ENCODE peak calls at places on chromosomes 6 and 20, in nine cellular contexts. P is IMR-90; J is CD8-positive, alpha-beta T cell; I is GM23338; G is neural progenitor cell; H is breast epithelium; W is K562; U is ascending aorta; N is heart left ventricle. V is an unnamed sample. For H3K4me1, the result is how much of the 10 kb centered on the place peaks cover.

GRCh38 chr6:42766163-42766670 is 15.6 kb upstream of the BICRAL start:
- DNase-seq in P (peak), J (no peak), I (no peak), G (no peak), H (no peak), W (no peak), U (no peak), N (no peak), V (peak)

GRCh38 chr6:16737389-16737788 is 23.9 kb downstream of the ATXN1 start:
- DNase-seq in P (peak), J (no peak), I (peak), G (no peak), H (no peak), W (no peak), U (no peak), N (peak), V (no peak)

GRCh38 chr20:31849306-31849930 is 4.0 kb upstream of the FOXS1 start:
- DNase-seq in P (no peak), J (no peak), I (peak), G (peak), H (no peak), W (no peak), U (no peak), N (no peak), V (no peak)

GRCh38 chr20:48921168-48921882 is at the start of gene ARFGEF2:
- DNase-seq in P (peak), J (peak), I (peak), G (peak), H (peak), W (peak), U (peak), N (peak), V (peak)

GRCh38 chr6:34859951-34860350 is 27.9 kb downstream of the TAF11 start:
- DNase-seq in P (no peak), J (no peak), I (no peak), G (no peak), H (no peak), W (no peak), U (no peak), N (no peak), V (no peak)

GRCh38 chr6:140572129-140572528 is 1197.7 kb upstream of the CITED2 start:
- DNase-seq in P (peak), J (no peak), I (no peak), G (no peak), H (no peak), W (no peak), U (no peak), N (no peak), V (no peak)

GRCh38 chr6:73515204-73516101 is 5.4 kb downstream of the EEF1A1 start:
- DNase-seq in P (peak), J (no peak), I (peak), G (peak), H (peak), W (peak), U (no peak), N (peak), V (peak)

GRCh38 chr20:871436-871835 is 37.9 kb downstream of the FAM110A start:
- DNase-seq in P (no peak), J (no peak), I (no peak), G (no peak), H (no peak), W (no peak), U (no peak), N (no peak), V (no peak)

GRCh38 chr6:3229566-3230274 is 2.3 kb upstream of the TUBB2B start:
- DNase-seq in P (no peak), J (no peak), I (peak), G (peak), H (no peak), W (peak), U (no peak), N (no peak), V (no peak)

GRCh38 chr6:113356139-113356538 is 501.0 kb upstream of the MARCKS start:
- DNase-seq in P (no peak), J (no peak), I (no peak), G (no peak), H (no peak), W (no peak), U (no peak), N (no peak), V (no peak)

GRCh38 chr20:36344517-36345132 is 38.5 kb downstream of the DLGAP4 start:
- DNase-seq in P (peak), J (no peak), I (peak), G (peak), H (no peak), W (peak), U (no peak), N (peak), V (no peak)

GRCh38 chr20:21124190-21124589 is 1.7 kb upstream of the KIZ start:
- DNase-seq in P (no peak), J (no peak), I (no peak), G (no peak), H (no peak), W (no peak), U (no peak), N (no peak), V (no peak)

GRCh38 chr20:58024241-58024721 is 204.2 kb downstream of the ANKRD60 start:
- DNase-seq in P (no peak), J (no peak), I (no peak), G (no peak), H (peak), W (no peak), U (no peak), N (no peak), V (no peak)

GRCh38 chr6:151905072-151905471 is 97.6 kb downstream of the ESR1 start:
- DNase-seq in P (no peak), J (no peak), I (no peak), G (no peak), H (no peak), W (no peak), U (no peak), N (no peak), V (no peak)

GRCh38 chr6:106162926-106163325 is 76.8 kb downstream of the PRDM1 start:
- DNase-seq in P (no peak), J (no peak), I (no peak), G (no peak), H (no peak), W (no peak), U (no peak), N (no peak), V (no peak)

GRCh38 chr20:35515949-35516645 is 13.4 kb downstream of the C20orf173 start:
- DNase-seq in P (peak), J (no peak), I (no peak), G (no peak), H (peak), W (no peak), U (no peak), N (no peak), V (peak)

GRCh38 chr6:158668707-158669103 is 18.9 kb downstream of the SYTL3 start:
- DNase-seq in P (no peak), J (no peak), I (no peak), G (no peak), H (no peak), W (no peak), U (no peak), N (no peak), V (no peak)

GRCh38 chr20:60117040-60117439 is 158.8 kb downstream of the CDH26 start:
- DNase-seq in P (peak), J (no peak), I (no peak), G (no peak), H (no peak), W (no peak), U (no peak), N (no peak), V (peak)

GRCh38 chr6:15825332-15825930 is 162.6 kb upstream of the DTNBP1 start:
- DNase-seq in P (no peak), J (no peak), I (no peak), G (no peak), H (no peak), W (no peak), U (no peak), N (no peak), V (no peak)

GRCh38 chr6:12415980-12416598 is 125.9 kb downstream of the EDN1 start:
- DNase-seq in P (no peak), J (no peak), I (no peak), G (no peak), H (no peak), W (no peak), U (no peak), N (no peak), V (no peak)

GRCh38 chr20:4912380-4913142 is 88.7 kb downstream of the SLC23A2 start:
- DNase-seq in P (no peak), J (no peak), I (no peak), G (no peak), H (no peak), W (no peak), U (no peak), N (no peak), V (no peak)

GRCh38 chr20:21312813-21313471 is 9.8 kb downstream of the XRN2 start:
- DNase-seq in P (no peak), J (no peak), I (no peak), G (no peak), H (no peak), W (no peak), U (no peak), N (no peak), V (no peak)

GRCh38 chr20:11847827-11848226 is 69.9 kb upstream of the BTBD3 start:
- DNase-seq in P (no peak), J (no peak), I (no peak), G (no peak), H (no peak), W (no peak), U (no peak), N (no peak), V (no peak)

GRCh38 chr6:47780510-47781356 is 1.1 kb upstream of the OPN5 start:
- DNase-seq in P (peak), J (no peak), I (peak), G (peak), H (no peak), W (no peak), U (no peak), N (peak), V (no peak)

GRCh38 chr20:46129955-46130481 is 11.9 kb downstream of the CD40 start:
- DNase-seq in P (no peak), J (no peak), I (peak), G (no peak), H (no peak), W (no peak), U (no peak), N (no peak), V (no peak)

GRCh38 chr6:126181173-126181741 is 158.7 kb upstream of the CENPW start:
- DNase-seq in P (no peak), J (no peak), I (peak), G (no peak), H (no peak), W (no peak), U (no peak), N (no peak), V (no peak)

GRCh38 chr6:107641500-107641931 is 151.6 kb downstream of the SOBP start:
- DNase-seq in P (no peak), J (no peak), I (no peak), G (no peak), H (no peak), W (no peak), U (no peak), N (peak), V (peak)

GRCh38 chr6:34241351-34242215 is 4.9 kb downstream of the HMGA1 start:
- DNase-seq in P (no peak), J (no peak), I (no peak), G (no peak), H (no peak), W (peak), U (no peak), N (no peak), V (no peak)

GRCh38 chr6:53734473-53735299 is 60.1 kb upstream of the LRRC1 start:
- DNase-seq in P (peak), J (no peak), I (peak), G (peak), H (no peak), W (no peak), U (no peak), N (no peak), V (no peak)

GRCh38 chr20:20603339-20603990 is 109.0 kb downstream of the RALGAPA2 start:
- DNase-seq in P (no peak), J (no peak), I (no peak), G (no peak), H (no peak), W (no peak), U (no peak), N (no peak), V (no peak)

GRCh38 chr6:133631421-133631820 is 257.5 kb upstream of the TCF21 start:
- DNase-seq in P (peak), J (no peak), I (no peak), G (no peak), H (no peak), W (no peak), U (no peak), N (no peak), V (no peak)

GRCh38 chr6:85464260-85464644 is 14.4 kb downstream of the NT5E start:
- DNase-seq in P (peak), J (no peak), I (no peak), G (no peak), H (no peak), W (no peak), U (no peak), N (no peak), V (no peak)

GRCh38 chr20:13220857-13221297 is at the start of gene ISM1:
- DNase-seq in P (no peak), J (no peak), I (peak), G (peak), H (peak), W (no peak), U (no peak), N (no peak), V (no peak)

GRCh38 chr6:77019081-77019480 is 444.2 kb downstream of the HTR1B start:
- DNase-seq in P (no peak), J (no peak), I (no peak), G (no peak), H (no peak), W (no peak), U (no peak), N (no peak), V (no peak)

GRCh38 chr20:5220334-5221077 is 93.7 kb downstream of the CDS2 start:
- DNase-seq in P (no peak), J (no peak), I (no peak), G (no peak), H (no peak), W (no peak), U (no peak), N (no peak), V (no peak)

GRCh38 chr6:159094444-159095252 is 49.9 kb upstream of the TAGAP start:
- DNase-seq in P (no peak), J (peak), I (no peak), G (no peak), H (no peak), W (no peak), U (no peak), N (no peak), V (no peak)

GRCh38 chr6:126054802-126055201 is 68.5 kb downstream of the TRMT11 start:
- DNase-seq in P (no peak), J (no peak), I (no peak), G (no peak), H (no peak), W (no peak), U (no peak), N (no peak), V (no peak)

GRCh38 chr6:32079566-32080290 is 29.4 kb downstream of the TNXB start:
- DNase-seq in P (no peak), J (no peak), I (no peak), G (no peak), H (no peak), W (no peak), U (no peak), N (no peak), V (no peak)
- TF ChIP-seq CTCF in P (no peak), J (no peak), I (no peak), G (no peak), H (no peak), W (no peak), U (no peak), N (no peak), V (no peak)

GRCh38 chr20:23419995-23420901 is 1.0 kb downstream of the NAPB start:
- DNase-seq in P (peak), J (no peak), I (peak), G (peak), H (no peak), W (peak), U (no peak), N (peak), V (peak)
- H3K4me1 ChIP-seq in P (under half), J (under half), I (under half), G (under half), H (under half), W (under half), U (under half), N (under half), V (under half)

GRCh38 chr6:32943864-32944263 is 3.0 kb upstream of the HLA-DMB start:
- DNase-seq in P (no peak), J (no peak), I (no peak), G (no peak), H (no peak), W (no peak), U (no peak), N (no peak), V (no peak)
- H3K27ac ChIP-seq in P (no peak), J (peak), I (no peak), G (no peak), H (no peak), W (no peak), U (no peak), N (peak), V (no peak)

DNA sequence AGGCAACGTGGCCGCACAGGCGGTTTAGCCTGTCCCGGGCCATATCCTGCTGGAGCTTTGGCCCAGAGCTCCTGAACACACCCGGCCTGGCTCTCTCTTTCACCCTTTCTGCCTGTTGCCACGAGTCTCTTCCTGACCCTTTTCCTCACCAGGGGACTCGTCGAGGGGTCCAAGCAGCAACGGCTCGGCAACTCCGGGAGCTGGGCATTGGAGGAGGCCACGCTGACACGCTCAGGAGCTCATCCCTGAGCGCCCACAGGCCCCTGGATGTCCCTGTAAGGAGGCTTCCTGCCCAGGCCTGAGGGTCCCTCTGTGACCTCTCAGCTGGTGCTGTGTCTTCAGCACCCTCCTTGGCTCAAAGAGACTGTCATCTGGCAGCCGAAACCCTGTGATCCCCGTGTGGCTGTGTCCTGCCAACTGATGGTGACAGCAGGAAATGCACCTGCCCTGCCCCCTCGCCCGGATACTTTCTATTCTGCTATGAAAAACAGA is 103.8 kb downstream of the RNASET2 start:
- DNase-seq in P (no peak), J (no peak), I (no peak), G (no peak), H (no peak), W (no peak), U (no peak), N (no peak), V (no peak)
- TF ChIP-seq CTCF in P (no peak), J (no peak), I (peak), G (peak), H (no peak), W (no peak), U (no peak), N (no peak), V (no peak)

DNA sequence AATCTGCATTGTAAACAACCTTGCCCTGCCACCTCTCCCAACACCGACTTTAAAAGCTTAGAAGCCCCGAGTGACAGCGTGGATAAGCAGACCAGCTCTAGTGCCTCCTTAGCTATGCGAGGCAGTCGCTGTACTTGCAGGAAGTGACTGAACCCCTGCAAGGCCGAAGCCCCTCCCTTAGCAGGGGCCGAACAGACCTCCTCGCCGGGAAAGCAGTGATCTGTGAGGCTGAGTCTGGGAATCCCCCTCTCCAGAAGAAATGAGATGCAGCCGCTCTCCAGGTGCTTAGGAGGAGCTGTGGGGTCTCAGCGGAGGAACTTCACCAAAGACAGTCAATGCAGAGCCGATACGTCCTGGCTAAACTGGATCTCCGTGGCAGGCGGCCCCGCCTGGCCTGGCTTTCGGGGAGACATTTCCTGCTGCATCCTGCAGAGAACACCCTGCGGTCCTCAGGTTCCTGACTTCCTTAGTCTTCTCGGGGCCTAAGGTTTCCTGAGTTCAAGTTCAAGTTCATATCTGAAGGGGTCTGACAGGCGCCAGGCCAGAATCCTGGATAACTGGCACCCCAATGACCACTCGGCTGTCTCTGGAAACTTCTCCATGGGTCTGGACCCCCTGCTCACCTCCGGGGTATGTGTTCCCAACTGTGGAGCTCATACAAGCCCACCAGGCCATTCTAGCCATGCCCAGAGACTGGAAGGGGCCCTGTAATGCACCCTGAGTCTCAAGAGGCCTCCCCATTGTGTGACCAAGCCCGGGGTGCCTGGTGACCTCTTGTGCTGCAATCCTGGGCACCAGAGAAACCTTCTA is 20.4 kb upstream of the FRMD1 start:
- DNase-seq in P (no peak), J (no peak), I (peak), G (peak), H (no peak), W (no peak), U (no peak), N (no peak), V (no peak)
- H3K4me1 ChIP-seq in P (under half), J (under half), I (under half), G (under half), H (under half), W (under half), U (under half), N (under half), V (under half)

GRCh38 chr6:116271309-116271708 is 8.4 kb downstream of the TSPYL1 start:
- DNase-seq in P (no peak), J (no peak), I (peak), G (no peak), H (no peak), W (no peak), U (no peak), N (no peak), V (no peak)

GRCh38 chr6:116265081-116265829 is 11.4 kb upstream of the TSPYL4 start:
- DNase-seq in P (peak), J (no peak), I (no peak), G (no peak), H (no peak), W (no peak), U (no peak), N (no peak), V (no peak)

GRCh38 chr6:116266803-116267202 is 12.9 kb downstream of the TSPYL1 start:
- DNase-seq in P (no peak), J (no peak), I (no peak), G (no peak), H (no peak), W (no peak), U (no peak), N (no peak), V (no peak)

GRCh38 chr6:116267879-116268588 is 11.7 kb downstream of the TSPYL1 start:
- DNase-seq in P (peak), J (no peak), I (no peak), G (no peak), H (no peak), W (no peak), U (no peak), N (no peak), V (no peak)

DNA sequence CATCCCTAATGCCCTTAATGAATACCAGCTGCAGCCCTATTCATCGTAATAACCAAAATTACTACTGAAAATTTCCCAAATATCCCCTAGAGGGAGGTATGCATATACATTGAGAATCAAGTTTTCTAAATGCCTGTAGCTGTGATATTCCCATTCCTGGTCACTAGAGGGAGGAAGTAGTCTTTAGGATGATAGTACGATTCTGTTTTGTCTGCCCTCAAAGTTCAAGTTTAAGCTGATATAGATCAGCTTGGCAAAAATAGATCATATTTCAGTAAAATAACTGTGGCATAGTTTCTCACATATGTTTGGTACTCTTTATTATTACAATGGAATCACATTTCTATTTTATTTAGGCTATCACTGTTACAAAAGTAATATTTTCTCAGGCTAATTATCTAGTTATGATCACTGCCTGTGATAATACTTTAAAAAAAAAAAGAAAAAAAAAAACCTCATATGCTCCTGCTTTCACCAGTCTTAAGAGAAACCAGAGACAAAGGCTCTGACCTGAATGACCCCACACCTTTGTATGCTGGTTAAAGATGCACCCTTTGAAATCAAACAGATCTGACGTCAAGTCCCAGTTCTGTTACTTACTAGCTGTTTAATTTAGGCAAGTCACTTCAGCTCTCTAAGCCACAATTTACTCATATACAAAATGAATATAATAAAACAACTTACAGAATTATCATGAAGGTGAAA is 11.0 kb downstream of the TSPYL1 start:
- DNase-seq in P (peak), J (no peak), I (peak), G (peak), H (no peak), W (peak), U (no peak), N (no peak), V (no peak)
- H3K27ac ChIP-seq in P (no peak), J (no peak), I (no peak), G (no peak), H (no peak), W (no peak), U (no peak), N (no peak), V (peak)